ENCODE peak calls at places on chromosomes 12 and 14, in seven cellular contexts. M, L, R, D, K, T and B are unnamed samples.

GRCh38 chr12:12837025-12837872 is 24.1 kb downstream of the DDX47 start:
- DNase-seq in M (peak), L (peak), R (no peak), D (peak), K (peak), T (peak), B (no peak)

GRCh38 chr14:100375273-100375962 is 52.3 kb downstream of the SLC25A47 start:
- DNase-seq in M (peak), L (peak), R (no peak), D (peak), K (peak), T (peak), B (peak)

GRCh38 chr14:50060871-50061663 is 55.3 kb downstream of the VCPKMT start:
- DNase-seq in M (peak), L (peak), R (no peak), D (peak), K (peak), T (no peak), B (no peak)

GRCh38 chr14:82309199-82309598 is 775.5 kb upstream of the SEL1L start:
- DNase-seq in M (no peak), L (no peak), R (no peak), D (no peak), K (no peak), T (no peak), B (no peak)

GRCh38 chr14:81256289-81256960 is 35.7 kb upstream of the GTF2A1 start:
- DNase-seq in M (no peak), L (peak), R (no peak), D (no peak), K (no peak), T (no peak), B (no peak)

GRCh38 chr14:68970096-68970612 is 8.9 kb downstream of the ACTN1 start:
- DNase-seq in M (no peak), L (no peak), R (no peak), D (peak), K (no peak), T (no peak), B (no peak)

GRCh38 chr12:124586756-124587155 is 19.3 kb upstream of the NCOR2 start:
- DNase-seq in M (no peak), L (no peak), R (peak), D (no peak), K (no peak), T (no peak), B (no peak)

GRCh38 chr12:68538722-68539614 is 71.7 kb upstream of the RAP1B start:
- DNase-seq in M (no peak), L (peak), R (no peak), D (peak), K (peak), T (peak), B (no peak)

GRCh38 chr12:79020106-79020505 is 155.5 kb downstream of the SYT1 start:
- DNase-seq in M (no peak), L (no peak), R (no peak), D (peak), K (peak), T (no peak), B (no peak)

GRCh38 chr12:52151859-52152783 is 39.7 kb downstream of the KRT80 start:
- DNase-seq in M (peak), L (peak), R (no peak), D (peak), K (peak), T (peak), B (no peak)

GRCh38 chr12:112686373-112686772 is 105.2 kb upstream of the RPH3A start:
- DNase-seq in M (no peak), L (no peak), R (peak), D (no peak), K (peak), T (no peak), B (no peak)

GRCh38 chr14:100864960-100865681 is 38.4 kb downstream of the RTL1 start:
- DNase-seq in M (no peak), L (no peak), R (no peak), D (no peak), K (no peak), T (no peak), B (no peak)

GRCh38 chr14:73977896-73978295 is 27.8 kb downstream of the COQ6 start:
- DNase-seq in M (no peak), L (no peak), R (peak), D (peak), K (peak), T (no peak), B (no peak)

GRCh38 chr14:104604461-104605449 is at the start of gene TMEM179:
- DNase-seq in M (peak), L (no peak), R (no peak), D (no peak), K (peak), T (peak), B (no peak)

GRCh38 chr14:68468437-68469207 is 324.2 kb downstream of the ZFP36L1 start:
- DNase-seq in M (no peak), L (no peak), R (no peak), D (peak), K (peak), T (no peak), B (no peak)

GRCh38 chr14:53955671-53956426 is 776 bp downstream of the BMP4 start:
- DNase-seq in M (peak), L (peak), R (no peak), D (peak), K (no peak), T (peak), B (no peak)

GRCh38 chr14:71116206-71117122 is 209.2 kb downstream of the PCNX1 start:
- DNase-seq in M (no peak), L (peak), R (no peak), D (no peak), K (no peak), T (no peak), B (no peak)

GRCh38 chr12:107775093-107775721 is 703 bp downstream of the ASCL4 start:
- DNase-seq in M (no peak), L (no peak), R (no peak), D (no peak), K (peak), T (peak), B (no peak)

GRCh38 chr12:119842380-119842779 is 34.7 kb downstream of the CIT start:
- DNase-seq in M (no peak), L (no peak), R (no peak), D (no peak), K (no peak), T (no peak), B (no peak)

GRCh38 chr12:29572938-29573337 is 75.5 kb upstream of the OVCH1 start:
- DNase-seq in M (no peak), L (no peak), R (no peak), D (no peak), K (peak), T (no peak), B (no peak)

GRCh38 chr12:111645433-111645832 is 40.3 kb downstream of the BRAP start:
- DNase-seq in M (no peak), L (no peak), R (no peak), D (peak), K (peak), T (no peak), B (no peak)

GRCh38 chr12:9342614-9343353 is 134.6 kb upstream of the PZP start:
- DNase-seq in M (no peak), L (no peak), R (no peak), D (no peak), K (no peak), T (no peak), B (no peak)

GRCh38 chr14:97277711-97278110 is 480.5 kb downstream of the VRK1 start:
- DNase-seq in M (no peak), L (no peak), R (no peak), D (no peak), K (no peak), T (peak), B (no peak)

GRCh38 chr14:20757963-20758362 is 10.2 kb upstream of the EDDM3B start:
- DNase-seq in M (no peak), L (no peak), R (no peak), D (no peak), K (no peak), T (peak), B (no peak)

GRCh38 chr12:102880783-102881182 is 36.3 kb downstream of the PAH start:
- DNase-seq in M (no peak), L (no peak), R (no peak), D (no peak), K (no peak), T (no peak), B (no peak)

GRCh38 chr12:102883204-102883799 is 33.7 kb downstream of the PAH start:
- DNase-seq in M (no peak), L (peak), R (peak), D (peak), K (peak), T (peak), B (no peak)

GRCh38 chr12:102876883-102877282 is 40.2 kb downstream of the PAH start:
- DNase-seq in M (no peak), L (no peak), R (no peak), D (no peak), K (no peak), T (peak), B (no peak)

GRCh38 chr12:102874819-102875218 is 42.2 kb downstream of the PAH start:
- DNase-seq in M (no peak), L (no peak), R (no peak), D (no peak), K (no peak), T (no peak), B (no peak)

GRCh38 chr12:102879144-102879763 is 37.8 kb downstream of the PAH start:
- DNase-seq in M (no peak), L (peak), R (peak), D (no peak), K (peak), T (peak), B (no peak)
- TF ChIP-seq CTCF in M (no peak), L (peak), R (peak), D (no peak), K (peak), T (peak), B (peak)

GRCh38 chr12:130978785-130979184 is 25.1 kb downstream of the ADGRD1 start:
- DNase-seq in M (peak), L (no peak), R (no peak), D (no peak), K (no peak), T (no peak), B (no peak)
- TF ChIP-seq CTCF in M (no peak), L (no peak), R (no peak), D (no peak), K (no peak), T (no peak), B (no peak)

GRCh38 chr12:132540436-132540835 is 50.5 kb downstream of the FBRSL1 start:
- DNase-seq in M (no peak), L (no peak), R (no peak), D (no peak), K (no peak), T (no peak), B (no peak)
- TF ChIP-seq CTCF in M (no peak), L (no peak), R (no peak), D (no peak), K (no peak), T (no peak), B (no peak)

DNA sequence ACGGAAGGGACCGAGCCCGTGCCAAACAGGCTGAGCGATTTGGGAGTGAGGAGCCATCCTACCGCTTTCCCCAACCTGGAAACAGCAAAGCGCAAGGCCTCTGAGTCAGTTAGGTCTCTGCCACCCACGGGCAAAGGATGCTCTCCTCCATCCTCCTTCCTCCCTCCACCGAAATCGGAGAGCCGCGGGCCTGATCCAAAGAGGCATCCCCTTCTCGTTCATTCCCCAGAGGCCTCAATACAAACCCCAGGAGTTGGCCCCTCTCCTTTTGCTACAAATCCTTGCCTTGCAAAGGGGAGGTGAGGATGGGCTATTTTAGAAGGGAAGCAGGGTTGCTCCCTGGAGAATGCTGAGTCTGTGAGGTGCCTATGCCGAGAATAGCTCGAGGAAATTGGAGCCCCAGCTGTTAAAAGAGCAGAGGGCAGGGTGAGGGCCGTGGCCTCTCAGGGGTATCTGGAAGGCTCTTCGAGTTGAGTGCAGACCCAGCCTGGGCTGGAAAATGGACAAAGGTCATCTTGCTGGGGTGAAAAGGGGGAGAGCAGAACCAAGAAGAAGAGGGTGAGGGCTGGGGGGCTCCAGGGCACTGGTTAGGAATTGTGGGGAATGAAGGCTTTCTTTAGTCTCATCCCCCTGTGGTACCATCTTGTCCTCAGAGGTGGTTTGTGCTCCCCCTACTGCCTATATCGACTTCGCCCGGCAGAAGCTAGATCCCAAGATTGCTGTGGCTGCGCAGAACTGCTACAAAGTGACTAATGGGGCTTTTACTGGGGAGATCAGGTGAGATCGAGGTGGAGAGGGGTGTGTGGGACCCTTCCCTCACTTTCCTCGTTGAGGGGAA is 1.1 kb downstream of the TPI1 start:
- DNase-seq in M (no peak), L (no peak), R (no peak), D (peak), K (peak), T (no peak), B (no peak)
- TF ChIP-seq CTCF in M (no peak), L (peak), R (peak), D (peak), K (peak), T (no peak), B (peak)

GRCh38 chr12:127678945-127679344 is 588.0 kb upstream of the TMEM132C start:
- DNase-seq in M (no peak), L (no peak), R (no peak), D (no peak), K (no peak), T (no peak), B (no peak)
- TF ChIP-seq CTCF in M (no peak), L (no peak), R (no peak), D (no peak), K (no peak), T (no peak), B (no peak)